ENCODE peak calls at places on chromosomes 2 and 18, in seven cellular contexts. M is psoas muscle, Z is IMR-90, N is tibial artery, V is sigmoid colon, Q is tibial nerve, J is mucosa of descending colon. U is an unnamed sample.
A peak's percentile ranks its signal among the peaks of the same experiment; 100 is the strongest.

GRCh38 chr2:222594679-222595078 is 61.2 kb downstream of the FARSB start:
- DNase-seq in M (no peak), Z (peak; percentile 83), N (no peak), V (no peak), Q (no peak), J (no peak), U (no peak)

GRCh38 chr2:235486729-235487128 is 7.1 kb upstream of the AGAP1 start:
- DNase-seq in M (no peak), Z (no peak), N (no peak), V (no peak), Q (no peak), J (no peak), U (no peak)

GRCh38 chr2:109614715-109615636 is 812 bp downstream of the SOWAHC start:
- DNase-seq in M (peak; percentile 54), Z (no peak), N (peak; percentile 25), V (peak; percentile 71), Q (no peak), J (peak; percentile 62), U (no peak)

GRCh38 chr2:183033951-183034350 is 4.3 kb downstream of the NCKAP1 start:
- DNase-seq in M (no peak), Z (no peak), N (no peak), V (no peak), Q (no peak), J (no peak), U (no peak)

GRCh38 chr2:152251811-152252210 is 76.2 kb upstream of the STAM2 start:
- DNase-seq in M (no peak), Z (no peak), N (no peak), V (no peak), Q (no peak), J (no peak), U (no peak)

GRCh38 chr18:39835303-39836030 is 2119.6 kb upstream of the PIK3C3 start:
- DNase-seq in M (no peak), Z (peak; percentile 2), N (no peak), V (no peak), Q (no peak), J (no peak), U (no peak)

GRCh38 chr18:25561923-25562322 is 210.0 kb upstream of the ZNF521 start:
- DNase-seq in M (no peak), Z (peak; percentile 33), N (no peak), V (no peak), Q (no peak), J (no peak), U (no peak)

GRCh38 chr2:29108225-29108624 is 7.0 kb upstream of the CLIP4 start:
- DNase-seq in M (no peak), Z (peak; percentile 97), N (no peak), V (no peak), Q (no peak), J (no peak), U (peak; percentile 89)

GRCh38 chr2:230502593-230502992 is 86.6 kb downstream of the SP100 start:
- DNase-seq in M (no peak), Z (no peak), N (no peak), V (no peak), Q (no peak), J (no peak), U (no peak)

GRCh38 chr18:58218111-58218510 is 174.1 kb downstream of the NEDD4L start:
- DNase-seq in M (no peak), Z (peak; percentile 30), N (no peak), V (no peak), Q (no peak), J (no peak), U (no peak)

GRCh38 chr2:158935617-158936016 is 32.8 kb upstream of the TANC1 start:
- DNase-seq in M (no peak), Z (no peak), N (no peak), V (no peak), Q (no peak), J (no peak), U (no peak)

GRCh38 chr2:37653093-37653492 is 18.3 kb downstream of the CDC42EP3 start:
- DNase-seq in M (no peak), Z (no peak), N (no peak), V (no peak), Q (no peak), J (no peak), U (no peak)

GRCh38 chr2:218418717-218419458 is at the start of gene VIL1:
- DNase-seq in M (peak; percentile 36), Z (no peak), N (no peak), V (no peak), Q (no peak), J (peak; percentile 89), U (no peak)

GRCh38 chr2:241507430-241508239 is 749 bp downstream of the STK25 start:
- DNase-seq in M (peak; percentile 80), Z (peak; percentile 33), N (peak; percentile 36), V (no peak), Q (no peak), J (peak; percentile 76), U (peak; percentile 78)

GRCh38 chr2:73028841-73029240 is 42.7 kb downstream of the SFXN5 start:
- DNase-seq in M (no peak), Z (no peak), N (no peak), V (no peak), Q (no peak), J (no peak), U (no peak)

GRCh38 chr2:56318147-56318546 is 134.4 kb downstream of the CCDC85A start:
- DNase-seq in M (no peak), Z (no peak), N (no peak), V (no peak), Q (no peak), J (no peak), U (no peak)

GRCh38 chr2:137508739-137509384 is 455.4 kb upstream of the HNMT start:
- DNase-seq in M (no peak), Z (no peak), N (no peak), V (no peak), Q (no peak), J (no peak), U (no peak)

GRCh38 chr2:236745420-236746210 is 176.0 kb downstream of the ACKR3 start:
- DNase-seq in M (no peak), Z (peak; percentile 55), N (peak; percentile 49), V (no peak), Q (no peak), J (no peak), U (peak; percentile 94)

DNA sequence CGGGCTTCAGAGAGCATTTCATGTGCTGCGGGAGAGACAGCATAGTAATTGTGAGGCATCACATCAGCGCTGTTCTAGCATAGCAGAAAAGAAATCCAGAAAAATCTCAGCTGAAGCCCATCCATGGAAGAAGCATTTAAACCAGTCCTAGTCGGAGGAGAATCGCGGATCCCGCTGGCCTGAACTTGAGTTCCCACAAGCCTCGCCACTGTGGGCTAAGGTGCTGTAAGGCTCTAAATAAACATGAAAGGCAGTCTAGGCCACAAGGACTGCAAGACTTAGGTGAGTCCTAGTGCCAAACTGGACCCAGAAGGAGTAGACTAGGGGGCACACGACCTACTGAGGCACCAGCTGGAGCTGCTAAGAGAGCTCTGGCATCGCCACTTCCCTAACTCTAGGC is 1225.3 kb upstream of the CHAC2 start:
- DNase-seq in M (no peak), Z (no peak), N (no peak), V (no peak), Q (no peak), J (no peak), U (no peak)
- H3K4me1 ChIP-seq in M (no peaks in the 10 kb centered on the region), Z (peaks cover 10% of the 10 kb centered on the region), N (no peaks in the 10 kb centered on the region), V (no peaks in the 10 kb centered on the region), Q (no peaks in the 10 kb centered on the region), J (no peaks in the 10 kb centered on the region), U (peaks cover 19% of the 10 kb centered on the region)

GRCh38 chr18:79524181-79525078 is 128.7 kb downstream of the NFATC1 start:
- DNase-seq in M (no peak), Z (no peak), N (peak; percentile 16), V (peak; percentile 55), Q (peak; percentile 4), J (no peak), U (peak; percentile 40)
- H3K4me3 ChIP-seq in M (no peak overlapping the region), Z (no peak overlapping the region), N (no peak overlapping the region), V (no peak overlapping the region), Q (peak overlapping the region; percentile 17), J (no peak overlapping the region), U (no peak overlapping the region)

GRCh38 chr2:85165291-85165690 is 32.1 kb downstream of the TCF7L1 start:
- DNase-seq in M (no peak), Z (no peak), N (no peak), V (no peak), Q (no peak), J (no peak), U (no peak)
- H3K4me1 ChIP-seq in M (peaks cover 54% of the 10 kb centered on the region), Z (peaks cover 30% of the 10 kb centered on the region), N (no peaks in the 10 kb centered on the region), V (peaks cover 42% of the 10 kb centered on the region), Q (peaks cover 15% of the 10 kb centered on the region), J (no peaks in the 10 kb centered on the region), U (peaks cover 11% of the 10 kb centered on the region)

DNA sequence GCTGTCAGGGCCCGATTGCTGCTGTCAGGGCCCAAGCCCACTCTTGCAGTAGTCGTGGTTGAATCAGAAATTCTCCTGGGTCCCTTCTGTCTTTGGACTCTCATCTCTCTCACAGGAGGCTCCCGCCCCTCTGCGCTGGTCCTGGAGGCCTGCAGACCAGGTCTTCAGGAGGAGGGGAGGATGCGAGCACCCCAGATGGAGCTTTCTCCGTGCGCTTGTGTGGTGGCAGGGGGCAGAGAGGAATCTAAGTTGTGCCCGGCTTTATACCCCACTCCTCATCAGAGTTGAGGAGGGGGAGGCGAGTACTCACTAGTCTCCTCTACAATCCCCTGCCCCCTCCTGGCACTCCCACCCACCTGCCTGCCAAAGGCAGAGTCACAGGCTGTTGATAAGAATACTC is 10.4 kb downstream of the EN1 start:
- DNase-seq in M (no peak), Z (no peak), N (no peak), V (no peak), Q (no peak), J (no peak), U (no peak)
- H3K4me3 ChIP-seq in M (no peak overlapping the region), Z (no peak overlapping the region), N (no peak overlapping the region), V (no peak overlapping the region), Q (no peak overlapping the region), J (no peak overlapping the region), U (no peak overlapping the region)

DNA sequence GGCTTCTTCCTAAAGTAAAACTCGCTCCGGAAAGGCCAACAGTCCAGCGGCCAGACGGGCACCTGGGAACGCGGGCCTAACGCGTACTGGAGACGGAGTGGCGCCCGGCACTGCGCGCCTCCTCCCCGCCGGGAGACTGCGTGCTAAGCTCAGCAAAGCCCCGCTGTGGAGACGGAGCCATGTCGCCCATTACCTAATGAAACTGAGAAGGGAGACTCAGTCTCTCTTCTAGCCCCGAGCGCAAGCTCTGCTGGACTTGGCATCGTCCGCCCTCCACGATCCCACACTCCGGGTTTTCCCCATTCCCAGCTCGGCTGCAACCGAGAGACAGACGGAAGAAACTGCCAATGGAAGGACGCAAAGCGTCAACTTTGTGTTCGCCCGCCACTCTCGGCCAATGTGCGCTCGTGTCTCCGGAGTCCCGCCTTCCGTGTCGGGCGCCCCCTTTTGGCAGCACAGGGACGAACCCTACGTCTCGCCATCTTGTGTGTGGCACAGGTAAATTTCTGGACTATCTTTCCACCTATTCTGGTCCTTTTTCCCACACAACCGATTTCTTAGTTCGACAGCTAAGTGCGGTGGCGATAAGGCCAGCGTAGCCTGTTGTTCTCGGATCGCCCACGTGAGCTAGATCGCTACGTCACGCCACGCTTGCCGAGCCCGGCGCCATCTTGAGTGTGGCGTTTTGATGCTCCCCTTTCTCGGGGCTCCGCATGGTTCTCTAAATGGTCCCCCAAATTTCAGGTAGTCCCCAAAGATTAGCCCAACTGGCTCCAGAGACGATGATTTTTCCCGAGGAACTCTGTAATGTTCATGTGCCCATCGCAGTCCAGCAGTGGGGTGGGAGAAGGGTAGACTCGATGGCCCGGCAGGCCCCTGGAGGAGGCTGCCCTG is 1.3 kb upstream of the PTMA start:
- DNase-seq in M (peak; percentile 99), Z (peak; percentile 99), N (peak; percentile 98), V (peak; percentile 100), Q (peak; percentile 94), J (peak; percentile 98), U (peak; percentile 98)
- H3K4me1 ChIP-seq in M (peaks cover 17% of the 10 kb centered on the region), Z (peaks cover 7% of the 10 kb centered on the region), N (no peaks in the 10 kb centered on the region), V (peaks cover 31% of the 10 kb centered on the region), Q (peaks cover 22% of the 10 kb centered on the region), J (peaks cover 14% of the 10 kb centered on the region), U (peaks cover 44% of the 10 kb centered on the region)

GRCh38 chr2:168515502-168515901 is 59.4 kb downstream of the CERS6 start:
- DNase-seq in M (no peak), Z (peak; percentile 76), N (no peak), V (no peak), Q (no peak), J (no peak), U (no peak)
- H3K4me3 ChIP-seq in M (no peak overlapping the region), Z (no peak overlapping the region), N (no peak overlapping the region), V (no peak overlapping the region), Q (no peak overlapping the region), J (no peak overlapping the region), U (no peak overlapping the region)